ENCODE peak calls at places on chromosomes 2 and 18, in four cellular contexts. One of them, this sample, is unnamed.

GRCh38 chr2:17643031-17643615 is 102.6 kb downstream of the VSNL1 start:
- DNase-seq in GM12878: no peak
- DNase-seq in HL-60: no peak
- DNase-seq in K562: peak; percentile 81
- DNase-seq in this sample: no peak

GRCh38 chr2:237231593-237231992 is 145.9 kb downstream of the COPS8 start:
- DNase-seq in HL-60: no peak
- DNase-seq in GM12878: no peak
- DNase-seq in K562: no peak
- DNase-seq in this sample: no peak

GRCh38 chr2:133422946-133423345 is 145.3 kb downstream of the NCKAP5 start:
- DNase-seq in HL-60: no peak
- DNase-seq in GM12878: no peak
- DNase-seq in K562: no peak
- DNase-seq in this sample: no peak

GRCh38 chr2:38421274-38422056 is 44.4 kb upstream of the ATL2 start:
- DNase-seq in HL-60: no peak
- DNase-seq in K562: no peak
- DNase-seq in GM12878: no peak
- DNase-seq in this sample: no peak

GRCh38 chr2:231936491-231936890 is 10.3 kb upstream of the NPPC start:
- DNase-seq in GM12878: no peak
- DNase-seq in K562: no peak
- DNase-seq in HL-60: no peak
- DNase-seq in this sample: no peak

GRCh38 chr18:12750076-12750707 is 47.4 kb downstream of the PSMG2 start:
- DNase-seq in K562: no peak
- DNase-seq in HL-60: peak; percentile 45
- DNase-seq in GM12878: peak; percentile 23
- DNase-seq in this sample: no peak

GRCh38 chr2:197615033-197615652 is 60.2 kb downstream of the RFTN2 start:
- DNase-seq in HL-60: no peak
- DNase-seq in K562: no peak
- DNase-seq in GM12878: no peak
- DNase-seq in this sample: no peak

GRCh38 chr18:66523219-66523991 is 80.5 kb downstream of the CDH19 start:
- DNase-seq in HL-60: no peak
- DNase-seq in GM12878: no peak
- DNase-seq in K562: no peak
- DNase-seq in this sample: no peak

GRCh38 chr18:5900249-5900648 is 4.9 kb upstream of the TMEM200C start:
- DNase-seq in HL-60: no peak
- DNase-seq in K562: no peak
- DNase-seq in GM12878: no peak
- DNase-seq in this sample: no peak

GRCh38 chr2:195318440-195319111 is 338.4 kb upstream of the SLC39A10 start:
- DNase-seq in HL-60: peak; percentile 47
- DNase-seq in GM12878: no peak
- DNase-seq in K562: peak; percentile 68
- DNase-seq in this sample: peak; percentile 5

GRCh38 chr2:146561996-146562395 is 1282.8 kb upstream of the ACVR2A start:
- DNase-seq in GM12878: no peak
- DNase-seq in K562: no peak
- DNase-seq in HL-60: no peak
- DNase-seq in this sample: no peak

GRCh38 chr2:112627060-112628040 is 18.4 kb upstream of the SLC20A1 start:
- DNase-seq in GM12878: no peak
- DNase-seq in K562: peak; percentile 53
- DNase-seq in HL-60: peak; percentile 86
- DNase-seq in this sample: no peak

GRCh38 chr18:23331091-23331920 is 121.8 kb upstream of the RIOK3 start:
- DNase-seq in HL-60: no peak
- DNase-seq in K562: no peak
- DNase-seq in GM12878: no peak
- DNase-seq in this sample: no peak

GRCh38 chr18:6401687-6402086 is 13.0 kb downstream of the L3MBTL4 start:
- DNase-seq in HL-60: no peak
- DNase-seq in K562: peak; percentile 29
- DNase-seq in GM12878: no peak
- DNase-seq in this sample: no peak

GRCh38 chr2:201881382-201881720 is 75.0 kb downstream of the CDK15 start:
- DNase-seq in K562: no peak
- DNase-seq in GM12878: no peak
- DNase-seq in HL-60: no peak
- DNase-seq in this sample: no peak

GRCh38 chr2:40039543-40039942 is 260.5 kb upstream of the THUMPD2 start:
- DNase-seq in K562: no peak
- DNase-seq in GM12878: no peak
- DNase-seq in HL-60: no peak
- DNase-seq in this sample: no peak

GRCh38 chr18:46097378-46097852 is 681 bp downstream of the ATP5F1A start:
- DNase-seq in GM12878: no peak
- DNase-seq in K562: peak; percentile 49
- DNase-seq in HL-60: no peak
- DNase-seq in this sample: no peak

GRCh38 chr2:105404736-105405135 is 5.9 kb upstream of the FHL2 start:
- DNase-seq in K562: no peak
- DNase-seq in GM12878: no peak
- DNase-seq in HL-60: no peak
- DNase-seq in this sample: no peak

GRCh38 chr2:26942543-26943295 is 27.7 kb upstream of the MAPRE3 start:
- DNase-seq in HL-60: peak; percentile 62
- DNase-seq in K562: peak; percentile 84
- DNase-seq in GM12878: no peak
- DNase-seq in this sample: peak; percentile 74

GRCh38 chr2:178512491-178512890 is 32.2 kb downstream of the PLEKHA3 start:
- DNase-seq in GM12878: no peak
- DNase-seq in HL-60: no peak
- DNase-seq in K562: no peak
- DNase-seq in this sample: no peak

GRCh38 chr18:23574611-23575308 is 11.5 kb downstream of the NPC1 start:
- DNase-seq in HL-60: no peak
- DNase-seq in GM12878: no peak
- DNase-seq in K562: no peak
- DNase-seq in this sample: no peak

GRCh38 chr2:183214680-183215079 is 90.4 kb downstream of the NUP35 start:
- DNase-seq in GM12878: no peak
- DNase-seq in K562: no peak
- DNase-seq in HL-60: no peak
- DNase-seq in this sample: no peak

GRCh38 chr2:36677995-36678605 is 18.4 kb upstream of the VIT start:
- DNase-seq in K562: no peak
- DNase-seq in GM12878: no peak
- DNase-seq in HL-60: peak; percentile 45
- DNase-seq in this sample: no peak

GRCh38 chr2:27255660-27256059 is 7.2 kb downstream of the SLC30A3 start:
- DNase-seq in K562: no peak
- DNase-seq in GM12878: no peak
- DNase-seq in HL-60: no peak
- DNase-seq in this sample: no peak

GRCh38 chr2:128596453-128597430 is 278.1 kb upstream of the HS6ST1 start:
- DNase-seq in GM12878: no peak
- DNase-seq in HL-60: no peak
- DNase-seq in K562: no peak
- DNase-seq in this sample: no peak

GRCh38 chr2:40369619-40370397 is 82.1 kb downstream of the SLC8A1 start:
- DNase-seq in HL-60: no peak
- DNase-seq in GM12878: no peak
- DNase-seq in K562: no peak
- DNase-seq in this sample: no peak

GRCh38 chr18:3179430-3180089 is 40.2 kb downstream of the MYOM1 start:
- DNase-seq in HL-60: peak; percentile 76
- DNase-seq in K562: peak; percentile 31
- DNase-seq in GM12878: peak; percentile 32
- DNase-seq in this sample: peak; percentile 37

GRCh38 chr2:196592331-196592911 is 47.1 kb upstream of the CCDC150 start:
- DNase-seq in K562: no peak
- DNase-seq in HL-60: peak; percentile 1
- DNase-seq in GM12878: no peak
- DNase-seq in this sample: peak; percentile 10

GRCh38 chr2:23293756-23294155 is 91.2 kb upstream of the KLHL29 start:
- DNase-seq in HL-60: no peak
- DNase-seq in K562: no peak
- DNase-seq in GM12878: no peak
- DNase-seq in this sample: no peak
- TF ChIP-seq SPI1 in HL-60: no peak
- TF ChIP-seq SPI1 in K562: no peak
- TF ChIP-seq SPI1 in GM12878: no peak
- TF ChIP-seq SPI1 in this sample: no peak

DNA sequence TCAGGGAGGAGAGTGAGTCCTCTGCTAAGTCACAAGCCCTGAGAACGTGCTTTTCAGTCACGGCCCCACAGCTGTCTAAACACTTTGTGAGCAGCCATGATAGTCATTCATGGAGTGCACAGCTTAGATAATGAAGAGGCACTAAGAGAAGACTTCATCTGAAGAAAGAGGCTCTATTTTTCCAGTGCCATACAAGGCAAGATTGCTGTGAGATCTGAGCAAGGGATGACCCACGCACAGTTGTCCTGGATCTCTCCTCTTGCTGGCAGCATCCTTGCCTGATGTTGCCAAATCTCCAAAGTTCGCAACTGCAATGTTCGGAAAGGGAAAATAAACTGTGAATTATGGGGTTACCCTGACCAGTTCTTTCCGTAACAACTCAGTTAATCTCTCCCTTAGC is 418.7 kb downstream of the MEIS1 start:
- DNase-seq in K562: no peak
- DNase-seq in HL-60: no peak
- DNase-seq in GM12878: no peak
- DNase-seq in this sample: no peak
- TF ChIP-seq SPI1 in K562: no peak
- TF ChIP-seq SPI1 in HL-60: no peak
- TF ChIP-seq SPI1 in GM12878: no peak
- TF ChIP-seq SPI1 in this sample: no peak

GRCh38 chr18:58247363-58247834 is 203.4 kb downstream of the NEDD4L start:
- DNase-seq in K562: no peak
- DNase-seq in GM12878: no peak
- DNase-seq in HL-60: no peak
- DNase-seq in this sample: no peak
- TF ChIP-seq SPI1 in K562: no peak
- TF ChIP-seq SPI1 in GM12878: no peak
- TF ChIP-seq SPI1 in HL-60: no peak
- TF ChIP-seq SPI1 in this sample: no peak

GRCh38 chr2:64018715-64019082 is 529 bp downstream of the VPS54 start:
- DNase-seq in K562: peak; percentile 47
- DNase-seq in GM12878: no peak
- DNase-seq in HL-60: peak; percentile 29
- DNase-seq in this sample: no peak
- TF ChIP-seq SPI1 in K562: peak; percentile 95
- TF ChIP-seq SPI1 in GM12878: peak; percentile 77
- TF ChIP-seq SPI1 in HL-60: peak; percentile 93
- TF ChIP-seq SPI1 in this sample: peak; percentile 83

GRCh38 chr2:233252227-233252626 is 754 bp downstream of the ATG16L1 start:
- DNase-seq in GM12878: no peak
- DNase-seq in HL-60: no peak
- DNase-seq in K562: no peak
- DNase-seq in this sample: no peak
- TF ChIP-seq SPI1 in GM12878: no peak
- TF ChIP-seq SPI1 in HL-60: no peak
- TF ChIP-seq SPI1 in K562: no peak
- TF ChIP-seq SPI1 in this sample: no peak

GRCh38 chr2:241321033-241321432 is 5.3 kb downstream of the SEPTIN2 start:
- DNase-seq in K562: no peak
- DNase-seq in HL-60: no peak
- DNase-seq in GM12878: no peak
- DNase-seq in this sample: no peak
- TF ChIP-seq SPI1 in K562: no peak
- TF ChIP-seq SPI1 in HL-60: no peak
- TF ChIP-seq SPI1 in GM12878: no peak
- TF ChIP-seq SPI1 in this sample: no peak

GRCh38 chr2:72936669-72937355 is 19.5 kb downstream of the EMX1 start:
- DNase-seq in HL-60: no peak
- DNase-seq in K562: no peak
- DNase-seq in GM12878: no peak
- DNase-seq in this sample: no peak

GRCh38 chr2:72935611-72935957 is 18.3 kb downstream of the EMX1 start:
- DNase-seq in K562: no peak
- DNase-seq in GM12878: no peak
- DNase-seq in HL-60: no peak
- DNase-seq in this sample: no peak

GRCh38 chr2:72938455-72938854 is 21.1 kb downstream of the EMX1 start:
- DNase-seq in K562: no peak
- DNase-seq in HL-60: no peak
- DNase-seq in GM12878: no peak
- DNase-seq in this sample: no peak

GRCh38 chr2:72934683-72935610 is 17.6 kb downstream of the EMX1 start:
- DNase-seq in HL-60: peak; percentile 27
- DNase-seq in K562: peak; percentile 73
- DNase-seq in GM12878: no peak
- DNase-seq in this sample: no peak

GRCh38 chr2:72937356-72937669 is 20.0 kb downstream of the EMX1 start:
- DNase-seq in HL-60: no peak
- DNase-seq in K562: no peak
- DNase-seq in GM12878: no peak
- DNase-seq in this sample: no peak
- TF ChIP-seq SPI1 in HL-60: no peak
- TF ChIP-seq SPI1 in K562: no peak
- TF ChIP-seq SPI1 in GM12878: no peak
- TF ChIP-seq SPI1 in this sample: no peak

GRCh38 chr18:74183110-74183509 is 34.8 kb downstream of the TIMM21 start:
- DNase-seq in K562: no peak
- DNase-seq in HL-60: no peak
- DNase-seq in GM12878: no peak
- DNase-seq in this sample: no peak
- TF ChIP-seq SPI1 in K562: peak; percentile 3
- TF ChIP-seq SPI1 in HL-60: no peak
- TF ChIP-seq SPI1 in GM12878: no peak
- TF ChIP-seq SPI1 in this sample: no peak

GRCh38 chr18:77320960-77321559 is 71.4 kb downstream of the GALR1 start:
- DNase-seq in K562: no peak
- DNase-seq in GM12878: no peak
- DNase-seq in HL-60: no peak
- DNase-seq in this sample: no peak

GRCh38 chr18:77321823-77322805 is 72.5 kb downstream of the GALR1 start:
- DNase-seq in GM12878: no peak
- DNase-seq in HL-60: no peak
- DNase-seq in K562: peak; percentile 64
- DNase-seq in this sample: no peak

GRCh38 chr18:77316013-77316412 is 66.4 kb downstream of the GALR1 start:
- DNase-seq in K562: no peak
- DNase-seq in GM12878: no peak
- DNase-seq in HL-60: no peak
- DNase-seq in this sample: no peak

GRCh38 chr18:77314952-77315351 is 65.3 kb downstream of the GALR1 start:
- DNase-seq in GM12878: no peak
- DNase-seq in HL-60: no peak
- DNase-seq in K562: no peak
- DNase-seq in this sample: no peak

DNA sequence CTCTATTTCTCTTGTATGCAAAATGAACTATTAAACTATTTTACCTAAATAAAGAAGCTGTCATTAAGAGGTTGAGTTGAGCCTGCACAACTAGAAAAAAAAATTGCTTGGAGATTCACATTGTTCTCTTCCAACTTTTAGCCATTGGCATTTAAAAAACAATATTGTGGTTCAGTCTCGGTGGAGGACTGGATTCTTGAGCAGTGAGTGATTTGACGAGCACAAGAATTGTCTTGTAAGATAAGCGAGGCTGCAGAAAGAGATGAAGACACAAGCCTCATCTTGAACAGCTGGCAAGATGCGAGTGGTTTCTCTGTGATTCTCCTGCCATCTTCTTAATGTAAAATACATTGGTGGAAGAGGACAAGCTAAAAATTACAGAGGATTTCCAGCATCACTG is 67.0 kb downstream of the GALR1 start:
- DNase-seq in GM12878: no peak
- DNase-seq in K562: no peak
- DNase-seq in HL-60: no peak
- DNase-seq in this sample: no peak
- TF ChIP-seq SPI1 in GM12878: no peak
- TF ChIP-seq SPI1 in K562: no peak
- TF ChIP-seq SPI1 in HL-60: no peak
- TF ChIP-seq SPI1 in this sample: no peak

This sample was measured in GM12891.